ENCODE peak calls at places on chromosome 11, in nine cellular contexts. Q is astrocyte of the spinal cord; F is amniotic stem cell; B is substantia nigra; H is iPS DF 19.7; W is mucosa of gallbladder; G is HTR-8/SVneo; I is NCI-H2081; O is activated CD8-positive, alpha-beta memory T cell treated with anti-CD3 and anti-CD28 coated beads for 1 hour. V is an unnamed sample.

GRCh38 chr11:2294340-2295290 is 7.1 kb downstream of the C11orf21 start:
- DNase-seq in Q (no peak), F (no peak), B (no peak), H (no peak), W (peak), G (no peak), I (no peak), O (no peak), V (no peak)

GRCh38 chr11:63937713-63938480 is 905 bp upstream of the NAA40 start:
- DNase-seq in Q (no peak), F (no peak), B (no peak), H (no peak), W (no peak), G (peak), I (peak), O (no peak), V (no peak)

GRCh38 chr11:15276616-15277015 is 161.9 kb downstream of the INSC start:
- DNase-seq in Q (peak), F (no peak), B (no peak), H (no peak), W (no peak), G (no peak), I (peak), O (no peak), V (no peak)

GRCh38 chr11:28757725-28758515 is 649.7 kb downstream of the METTL15 start:
- DNase-seq in Q (peak), F (no peak), B (no peak), H (no peak), W (no peak), G (peak), I (no peak), O (no peak), V (peak)

GRCh38 chr11:11450744-11451362 is 97.8 kb upstream of the CSNK2A3 start:
- DNase-seq in Q (peak), F (no peak), B (no peak), H (no peak), W (no peak), G (peak), I (no peak), O (no peak), V (peak)

GRCh38 chr11:130439876-130440275 is 8.6 kb upstream of the ADAMTS15 start:
- DNase-seq in Q (no peak), F (no peak), B (no peak), H (no peak), W (no peak), G (no peak), I (no peak), O (no peak), V (no peak)

GRCh38 chr11:2526808-2527381 is 82.1 kb downstream of the KCNQ1 start:
- DNase-seq in Q (no peak), F (no peak), B (no peak), H (no peak), W (peak), G (no peak), I (no peak), O (no peak), V (no peak)

GRCh38 chr11:23280088-23280487 is 419.8 kb upstream of the CCDC179 start:
- DNase-seq in Q (peak), F (no peak), B (no peak), H (no peak), W (no peak), G (no peak), I (no peak), O (no peak), V (no peak)

GRCh38 chr11:46456269-46456668 is 64.7 kb upstream of the CHRM4 start:
- DNase-seq in Q (no peak), F (no peak), B (no peak), H (no peak), W (no peak), G (no peak), I (no peak), O (no peak), V (no peak)

GRCh38 chr11:80519591-80520258 is 1078.9 kb upstream of the TENM4 start:
- DNase-seq in Q (no peak), F (no peak), B (no peak), H (no peak), W (no peak), G (no peak), I (no peak), O (no peak), V (peak)

GRCh38 chr11:14974723-14975587 is 2.8 kb upstream of the CALCA start:
- DNase-seq in Q (peak), F (no peak), B (no peak), H (no peak), W (peak), G (no peak), I (no peak), O (peak), V (peak)

GRCh38 chr11:10019906-10020682 is 273.9 kb downstream of the SBF2 start:
- DNase-seq in Q (no peak), F (no peak), B (no peak), H (no peak), W (peak), G (no peak), I (no peak), O (no peak), V (no peak)

GRCh38 chr11:87114093-87114492 is 76.4 kb downstream of the TMEM135 start:
- DNase-seq in Q (peak), F (no peak), B (no peak), H (no peak), W (no peak), G (no peak), I (no peak), O (no peak), V (no peak)

GRCh38 chr11:12846766-12847615 is 162.1 kb upstream of the RASSF10 start:
- DNase-seq in Q (no peak), F (no peak), B (no peak), H (no peak), W (no peak), G (no peak), I (peak), O (no peak), V (no peak)

GRCh38 chr11:57219021-57219627 is 17.9 kb downstream of the APLNR start:
- DNase-seq in Q (no peak), F (no peak), B (no peak), H (no peak), W (no peak), G (no peak), I (no peak), O (no peak), V (no peak)

GRCh38 chr11:27201454-27202302 is 161.1 kb downstream of the BBOX1 start:
- DNase-seq in Q (peak), F (no peak), B (no peak), H (no peak), W (peak), G (peak), I (peak), O (no peak), V (peak)

GRCh38 chr11:124865902-124866851 is 945 bp downstream of the ROBO3 start:
- DNase-seq in Q (peak), F (no peak), B (no peak), H (no peak), W (peak), G (peak), I (no peak), O (peak), V (peak)

GRCh38 chr11:7020183-7020917 is at the start of the genes NLRP14 and ZNF214:
- DNase-seq in Q (peak), F (peak), B (peak), H (peak), W (peak), G (peak), I (peak), O (no peak), V (peak)

GRCh38 chr11:12377824-12378593 is 638 bp downstream of the PARVA start:
- DNase-seq in Q (peak), F (peak), B (peak), H (peak), W (peak), G (peak), I (peak), O (no peak), V (peak)

GRCh38 chr11:26025680-26026079 is 306.2 kb upstream of the ANO3 start:
- DNase-seq in Q (no peak), F (no peak), B (no peak), H (no peak), W (no peak), G (no peak), I (no peak), O (no peak), V (peak)

GRCh38 chr11:46248270-46249102 is 29.0 kb upstream of the CREB3L1 start:
- DNase-seq in Q (peak), F (peak), B (no peak), H (peak), W (no peak), G (peak), I (no peak), O (no peak), V (peak)

GRCh38 chr11:29129850-29130249 is 887.0 kb downstream of the KCNA4 start:
- DNase-seq in Q (peak), F (no peak), B (no peak), H (no peak), W (no peak), G (peak), I (no peak), O (no peak), V (peak)

GRCh38 chr11:2686360-2687222 is 13.2 kb downstream of the KCNQ1OT1 start:
- DNase-seq in Q (no peak), F (no peak), B (no peak), H (no peak), W (no peak), G (no peak), I (no peak), O (no peak), V (no peak)

GRCh38 chr11:124669193-124669592 is 4.3 kb downstream of the SIAE start:
- DNase-seq in Q (peak), F (peak), B (no peak), H (no peak), W (peak), G (peak), I (peak), O (no peak), V (no peak)

GRCh38 chr11:114259551-114259983 is 36.6 kb upstream of the NNMT start:
- DNase-seq in Q (no peak), F (no peak), B (no peak), H (no peak), W (no peak), G (no peak), I (peak), O (no peak), V (no peak)

GRCh38 chr11:76838422-76839068 is 22.2 kb upstream of the ACER3 start:
- DNase-seq in Q (no peak), F (no peak), B (peak), H (no peak), W (no peak), G (peak), I (no peak), O (no peak), V (no peak)

GRCh38 chr11:10796191-10796590 is 12.5 kb downstream of the EIF4G2 start:
- DNase-seq in Q (no peak), F (no peak), B (no peak), H (no peak), W (no peak), G (no peak), I (no peak), O (no peak), V (no peak)

GRCh38 chr11:111562692-111563389 is 22.3 kb downstream of the LAYN start:
- DNase-seq in Q (no peak), F (no peak), B (no peak), H (no peak), W (no peak), G (no peak), I (no peak), O (no peak), V (no peak)

GRCh38 chr11:73236879-73237278 is 18.8 kb downstream of the P2RY2 start:
- DNase-seq in Q (no peak), F (no peak), B (no peak), H (peak), W (no peak), G (peak), I (no peak), O (no peak), V (no peak)

GRCh38 chr11:131771471-131771870 is 401.1 kb downstream of the NTM start:
- DNase-seq in Q (peak), F (no peak), B (no peak), H (no peak), W (no peak), G (no peak), I (no peak), O (no peak), V (no peak)

GRCh38 chr11:92340839-92341238 is 116.2 kb downstream of the FAT3 start:
- DNase-seq in Q (peak), F (no peak), B (no peak), H (peak), W (peak), G (no peak), I (peak), O (no peak), V (no peak)

GRCh38 chr11:121304750-121305149 is 12.2 kb downstream of the SC5D start:
- DNase-seq in Q (no peak), F (no peak), B (no peak), H (no peak), W (no peak), G (no peak), I (no peak), O (no peak), V (no peak)

GRCh38 chr11:87307101-87307500 is 269.4 kb downstream of the TMEM135 start:
- DNase-seq in Q (no peak), F (no peak), B (no peak), H (no peak), W (no peak), G (no peak), I (no peak), O (no peak), V (no peak)

GRCh38 chr11:116499396-116500001 is 273.3 kb downstream of the BUD13 start:
- DNase-seq in Q (peak), F (no peak), B (peak), H (peak), W (peak), G (peak), I (peak), O (no peak), V (peak)

GRCh38 chr11:45922425-45923082 is at the start of gene LARGE2:
- DNase-seq in Q (no peak), F (no peak), B (no peak), H (no peak), W (no peak), G (peak), I (peak), O (no peak), V (no peak)

GRCh38 chr11:2701230-2701629 is 1.4 kb upstream of the KCNQ1OT1 start:
- DNase-seq in Q (no peak), F (no peak), B (no peak), H (no peak), W (no peak), G (no peak), I (no peak), O (no peak), V (no peak)

GRCh38 chr11:92302766-92303165 is 78.1 kb downstream of the FAT3 start:
- DNase-seq in Q (peak), F (no peak), B (no peak), H (no peak), W (no peak), G (no peak), I (no peak), O (no peak), V (no peak)

GRCh38 chr11:125662689-125663088 is 18.0 kb downstream of the ACRV1 start:
- DNase-seq in Q (no peak), F (no peak), B (no peak), H (no peak), W (no peak), G (no peak), I (peak), O (no peak), V (no peak)

GRCh38 chr11:8149726-8150125 is 19.1 kb downstream of the RIC3 start:
- DNase-seq in Q (no peak), F (no peak), B (no peak), H (no peak), W (no peak), G (no peak), I (no peak), O (no peak), V (no peak)

V was measured in foreskin keratinocyte.